ENCODE peak calls at places on chromosomes 13 and 19, in ten cellular contexts. One of them, this sample, is unnamed.

GRCh38 chr19:30479231-30479630 is 107.0 kb downstream of the ZNF536 start:
- DNase-seq in lower leg skin: no peak
- DNase-seq in prostate gland: no peak
- DNase-seq in H54: no peak
- DNase-seq in Peyer's patch: no peak
- DNase-seq in K562: no peak
- DNase-seq in thyroid gland: no peak
- DNase-seq in IMR-90: no peak
- DNase-seq in right lobe of liver: no peak
- DNase-seq in NB4: no peak
- DNase-seq in this sample: no peak

GRCh38 chr19:843180-843835 is 2.5 kb downstream of the PRTN3 start:
- DNase-seq in thyroid gland: no peak
- DNase-seq in prostate gland: no peak
- DNase-seq in right lobe of liver: no peak
- DNase-seq in Peyer's patch: peak; percentile 50
- DNase-seq in lower leg skin: no peak
- DNase-seq in K562: peak; percentile 52
- DNase-seq in H54: no peak
- DNase-seq in NB4: peak; percentile 66
- DNase-seq in IMR-90: no peak
- DNase-seq in this sample: no peak

GRCh38 chr19:43412441-43412840 is 2.2 kb upstream of the TEX101 start:
- DNase-seq in H54: no peak
- DNase-seq in prostate gland: no peak
- DNase-seq in Peyer's patch: no peak
- DNase-seq in thyroid gland: no peak
- DNase-seq in right lobe of liver: no peak
- DNase-seq in lower leg skin: no peak
- DNase-seq in NB4: no peak
- DNase-seq in IMR-90: no peak
- DNase-seq in K562: no peak
- DNase-seq in this sample: no peak

GRCh38 chr19:31349160-31349881 is at the start of gene TSHZ3:
- DNase-seq in K562: peak; percentile 49
- DNase-seq in prostate gland: peak; percentile 72
- DNase-seq in Peyer's patch: peak; percentile 64
- DNase-seq in thyroid gland: peak; percentile 85
- DNase-seq in lower leg skin: peak; percentile 56
- DNase-seq in IMR-90: peak; percentile 87
- DNase-seq in H54: peak; percentile 80
- DNase-seq in right lobe of liver: peak; percentile 69
- DNase-seq in NB4: peak; percentile 43
- DNase-seq in this sample: no peak

GRCh38 chr13:94249512-94249911 is 230.0 kb downstream of the DCT start:
- DNase-seq in Peyer's patch: no peak
- DNase-seq in prostate gland: no peak
- DNase-seq in NB4: no peak
- DNase-seq in lower leg skin: no peak
- DNase-seq in K562: no peak
- DNase-seq in right lobe of liver: no peak
- DNase-seq in IMR-90: peak; percentile 88
- DNase-seq in thyroid gland: no peak
- DNase-seq in H54: peak; percentile 33
- DNase-seq in this sample: no peak

GRCh38 chr19:51735759-51736449 is 12.1 kb upstream of the HAS1 start:
- DNase-seq in NB4: peak; percentile 96
- DNase-seq in right lobe of liver: peak; percentile 64
- DNase-seq in Peyer's patch: no peak
- DNase-seq in lower leg skin: peak; percentile 42
- DNase-seq in IMR-90: peak; percentile 3
- DNase-seq in thyroid gland: no peak
- DNase-seq in prostate gland: no peak
- DNase-seq in K562: no peak
- DNase-seq in H54: peak; percentile 61
- DNase-seq in this sample: no peak

GRCh38 chr19:33417751-33418150 is 44.2 kb downstream of the CEBPG start:
- DNase-seq in lower leg skin: no peak
- DNase-seq in H54: no peak
- DNase-seq in prostate gland: no peak
- DNase-seq in NB4: no peak
- DNase-seq in right lobe of liver: no peak
- DNase-seq in thyroid gland: no peak
- DNase-seq in IMR-90: no peak
- DNase-seq in K562: no peak
- DNase-seq in Peyer's patch: no peak
- DNase-seq in this sample: no peak

GRCh38 chr13:98480915-98481510 is 95.9 kb downstream of the STK24 start:
- DNase-seq in IMR-90: peak; percentile 69
- DNase-seq in lower leg skin: no peak
- DNase-seq in K562: peak; percentile 73
- DNase-seq in thyroid gland: no peak
- DNase-seq in NB4: no peak
- DNase-seq in H54: no peak
- DNase-seq in right lobe of liver: no peak
- DNase-seq in Peyer's patch: no peak
- DNase-seq in prostate gland: no peak
- DNase-seq in this sample: peak; percentile 69

GRCh38 chr19:39430675-39431593 is 4.8 kb downstream of the RPS16 start:
- DNase-seq in NB4: peak; percentile 85
- DNase-seq in right lobe of liver: no peak
- DNase-seq in lower leg skin: no peak
- DNase-seq in IMR-90: peak; percentile 100
- DNase-seq in K562: peak; percentile 48
- DNase-seq in thyroid gland: peak; percentile 49
- DNase-seq in Peyer's patch: no peak
- DNase-seq in prostate gland: no peak
- DNase-seq in H54: peak; percentile 85
- DNase-seq in this sample: no peak
- TF ChIP-seq POLR2A in NB4: no peak
- TF ChIP-seq POLR2A in right lobe of liver: no peak
- TF ChIP-seq POLR2A in lower leg skin: no peak
- TF ChIP-seq POLR2A in IMR-90: peak; percentile 50
- TF ChIP-seq POLR2A in K562: peak; percentile 52
- TF ChIP-seq POLR2A in thyroid gland: peak; percentile 23
- TF ChIP-seq POLR2A in Peyer's patch: no peak
- TF ChIP-seq POLR2A in prostate gland: no peak
- TF ChIP-seq POLR2A in H54: peak; percentile 37
- TF ChIP-seq POLR2A in this sample: peak; percentile 38

GRCh38 chr19:44755219-44755618 is 6.7 kb downstream of the BCL3 start:
- DNase-seq in H54: no peak
- DNase-seq in lower leg skin: no peak
- DNase-seq in NB4: no peak
- DNase-seq in thyroid gland: no peak
- DNase-seq in K562: no peak
- DNase-seq in IMR-90: no peak
- DNase-seq in right lobe of liver: no peak
- DNase-seq in Peyer's patch: no peak
- DNase-seq in prostate gland: no peak
- DNase-seq in this sample: no peak

GRCh38 chr19:44753619-44753931 is 5.1 kb downstream of the BCL3 start:
- DNase-seq in NB4: no peak
- DNase-seq in prostate gland: no peak
- DNase-seq in Peyer's patch: no peak
- DNase-seq in H54: no peak
- DNase-seq in K562: no peak
- DNase-seq in lower leg skin: no peak
- DNase-seq in right lobe of liver: no peak
- DNase-seq in IMR-90: no peak
- DNase-seq in thyroid gland: no peak
- DNase-seq in this sample: no peak

GRCh38 chr19:44752816-44753618 is 4.5 kb downstream of the BCL3 start:
- DNase-seq in K562: peak; percentile 86
- DNase-seq in NB4: peak; percentile 96
- DNase-seq in IMR-90: peak; percentile 99
- DNase-seq in Peyer's patch: peak; percentile 90
- DNase-seq in prostate gland: peak; percentile 89
- DNase-seq in right lobe of liver: peak; percentile 96
- DNase-seq in lower leg skin: peak; percentile 84
- DNase-seq in thyroid gland: peak; percentile 86
- DNase-seq in H54: peak; percentile 96
- DNase-seq in this sample: peak; percentile 54

GRCh38 chr19:44754743-44755066 is 6.2 kb downstream of the BCL3 start:
- DNase-seq in H54: no peak
- DNase-seq in right lobe of liver: no peak
- DNase-seq in lower leg skin: no peak
- DNase-seq in thyroid gland: peak; percentile 45
- DNase-seq in prostate gland: no peak
- DNase-seq in IMR-90: no peak
- DNase-seq in K562: no peak
- DNase-seq in NB4: no peak
- DNase-seq in Peyer's patch: no peak
- DNase-seq in this sample: no peak

DNA sequence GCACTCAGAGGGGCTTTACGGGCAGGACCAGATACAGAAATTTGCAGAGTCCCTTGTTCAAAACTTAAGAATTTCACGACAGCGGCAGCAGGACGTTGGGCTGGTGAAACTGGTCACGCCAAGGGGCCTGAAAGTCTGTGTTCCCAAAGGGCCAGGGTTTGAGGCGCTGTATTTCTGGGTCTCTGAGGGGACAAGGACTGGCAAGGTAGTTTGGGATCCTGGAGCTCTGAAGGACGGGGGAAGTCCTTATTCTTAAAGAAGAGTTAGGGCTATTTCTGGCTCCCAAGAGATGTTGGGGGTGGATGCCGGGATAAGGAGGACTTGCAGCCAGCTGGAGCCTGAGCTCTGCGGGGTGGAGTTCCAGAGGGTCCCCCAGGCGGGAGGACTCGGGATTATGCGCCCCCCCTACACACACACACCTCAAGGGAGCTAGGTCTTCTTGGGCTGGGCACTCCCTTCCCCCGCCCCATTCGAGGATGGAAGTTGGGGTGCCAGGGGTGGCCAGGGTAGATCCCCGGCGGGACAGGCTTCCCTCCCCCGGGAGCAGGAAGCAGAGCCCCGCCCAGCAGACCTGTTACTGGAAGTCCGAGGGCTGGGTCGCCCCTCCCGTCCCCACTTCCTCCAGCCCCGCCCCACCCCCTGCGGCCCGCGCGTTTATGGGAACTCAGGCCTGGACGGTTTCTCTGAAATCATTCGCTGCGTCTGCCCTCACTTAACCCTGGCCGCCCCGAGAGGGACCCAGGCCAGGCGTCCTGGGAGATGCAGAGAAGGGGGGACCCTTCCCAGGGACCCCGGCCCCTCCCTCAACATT is 5.6 kb downstream of the BCL3 start:
- DNase-seq in NB4: peak; percentile 79
- DNase-seq in H54: peak; percentile 98
- DNase-seq in right lobe of liver: peak; percentile 96
- DNase-seq in Peyer's patch: peak; percentile 96
- DNase-seq in IMR-90: peak; percentile 77
- DNase-seq in K562: peak; percentile 94
- DNase-seq in prostate gland: peak; percentile 95
- DNase-seq in lower leg skin: peak; percentile 88
- DNase-seq in thyroid gland: peak; percentile 95
- DNase-seq in this sample: peak; percentile 51
- TF ChIP-seq POLR2A in NB4: no peak
- TF ChIP-seq POLR2A in H54: no peak
- TF ChIP-seq POLR2A in right lobe of liver: peak; percentile 79
- TF ChIP-seq POLR2A in Peyer's patch: peak; percentile 21
- TF ChIP-seq POLR2A in IMR-90: no peak
- TF ChIP-seq POLR2A in K562: peak; percentile 63
- TF ChIP-seq POLR2A in prostate gland: no peak
- TF ChIP-seq POLR2A in lower leg skin: no peak
- TF ChIP-seq POLR2A in thyroid gland: peak; percentile 56
- TF ChIP-seq POLR2A in this sample: no peak

GRCh38 chr19:5719274-5719960 is 529 bp downstream of the LONP1 start:
- DNase-seq in right lobe of liver: peak; percentile 57
- DNase-seq in lower leg skin: peak; percentile 34
- DNase-seq in Peyer's patch: no peak
- DNase-seq in prostate gland: no peak
- DNase-seq in IMR-90: peak; percentile 13
- DNase-seq in H54: no peak
- DNase-seq in K562: peak; percentile 13
- DNase-seq in NB4: peak; percentile 38
- DNase-seq in thyroid gland: peak; percentile 21
- DNase-seq in this sample: peak; percentile 68

GRCh38 chr19:5719961-5720790 is at the start of the genes CATSPERD and LONP1:
- DNase-seq in NB4: peak; percentile 96
- DNase-seq in H54: peak; percentile 98
- DNase-seq in lower leg skin: peak; percentile 97
- DNase-seq in thyroid gland: peak; percentile 99
- DNase-seq in K562: peak; percentile 99
- DNase-seq in right lobe of liver: peak; percentile 99
- DNase-seq in Peyer's patch: peak; percentile 99
- DNase-seq in IMR-90: peak; percentile 99
- DNase-seq in prostate gland: peak; percentile 98
- DNase-seq in this sample: peak; percentile 99

GRCh38 chr19:5718032-5718578 is 1.8 kb downstream of the LONP1 start:
- DNase-seq in lower leg skin: no peak
- DNase-seq in NB4: peak; percentile 20
- DNase-seq in K562: no peak
- DNase-seq in IMR-90: peak; percentile 72
- DNase-seq in thyroid gland: no peak
- DNase-seq in H54: no peak
- DNase-seq in prostate gland: no peak
- DNase-seq in Peyer's patch: no peak
- DNase-seq in right lobe of liver: no peak
- DNase-seq in this sample: peak; percentile 78

GRCh38 chr19:5717215-5717614 is 2.7 kb downstream of the LONP1 start:
- DNase-seq in IMR-90: no peak
- DNase-seq in prostate gland: no peak
- DNase-seq in K562: no peak
- DNase-seq in Peyer's patch: no peak
- DNase-seq in right lobe of liver: no peak
- DNase-seq in NB4: no peak
- DNase-seq in H54: no peak
- DNase-seq in lower leg skin: no peak
- DNase-seq in thyroid gland: no peak
- DNase-seq in this sample: no peak

DNA sequence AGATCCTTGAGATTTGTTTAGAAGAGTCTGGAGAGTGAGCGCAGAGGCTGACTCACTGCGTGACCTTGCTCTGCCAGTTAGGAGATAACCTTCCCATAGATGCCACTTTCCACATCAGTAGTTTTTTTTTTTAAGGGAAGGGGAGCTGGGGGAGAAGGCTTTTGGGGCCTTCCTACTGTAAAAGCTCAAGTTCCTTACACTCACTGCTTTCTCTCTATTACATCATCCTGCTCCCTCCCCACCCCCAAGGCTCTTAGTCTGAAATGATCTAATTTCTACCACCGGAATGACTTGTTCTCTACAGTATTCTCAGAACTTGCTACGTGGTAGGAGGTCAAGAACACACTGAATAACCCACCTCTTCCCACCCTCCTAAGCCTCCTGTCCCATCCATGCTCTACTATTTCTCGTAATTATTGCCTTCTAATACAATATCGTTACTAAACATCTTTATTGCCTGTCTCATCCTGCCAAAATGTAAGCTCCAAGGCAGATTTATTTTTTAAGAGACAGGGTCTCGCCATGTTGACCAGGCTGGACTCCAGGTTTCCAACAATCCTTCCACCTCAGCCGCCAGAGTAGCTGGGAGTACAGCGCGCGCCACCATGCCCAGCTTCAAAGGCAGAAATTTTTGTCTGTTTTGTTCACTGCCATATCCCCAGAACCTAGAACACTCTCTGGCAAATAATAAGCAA is 1.2 kb downstream of the LONP1 start:
- DNase-seq in right lobe of liver: no peak
- DNase-seq in IMR-90: peak; percentile 91
- DNase-seq in lower leg skin: no peak
- DNase-seq in K562: peak; percentile 41
- DNase-seq in NB4: peak; percentile 77
- DNase-seq in Peyer's patch: no peak
- DNase-seq in H54: no peak
- DNase-seq in thyroid gland: no peak
- DNase-seq in prostate gland: no peak
- DNase-seq in this sample: peak; percentile 91
- TF ChIP-seq POLR2A in right lobe of liver: peak; percentile 31
- TF ChIP-seq POLR2A in IMR-90: peak; percentile 96
- TF ChIP-seq POLR2A in lower leg skin: no peak
- TF ChIP-seq POLR2A in K562: peak; percentile 89
- TF ChIP-seq POLR2A in NB4: peak; percentile 36
- TF ChIP-seq POLR2A in Peyer's patch: no peak
- TF ChIP-seq POLR2A in H54: no peak
- TF ChIP-seq POLR2A in thyroid gland: no peak
- TF ChIP-seq POLR2A in prostate gland: no peak
- TF ChIP-seq POLR2A in this sample: peak; percentile 92

GRCh38 chr19:48967346-48968178 is 2.5 kb downstream of the FTL start:
- DNase-seq in right lobe of liver: peak; percentile 76
- DNase-seq in H54: no peak
- DNase-seq in NB4: peak; percentile 55
- DNase-seq in prostate gland: no peak
- DNase-seq in lower leg skin: no peak
- DNase-seq in IMR-90: peak; percentile 67
- DNase-seq in thyroid gland: peak; percentile 57
- DNase-seq in Peyer's patch: no peak
- DNase-seq in K562: no peak
- DNase-seq in this sample: no peak
- TF ChIP-seq POLR2A in right lobe of liver: peak; percentile 31
- TF ChIP-seq POLR2A in H54: no peak
- TF ChIP-seq POLR2A in NB4: peak; percentile 2
- TF ChIP-seq POLR2A in prostate gland: no peak
- TF ChIP-seq POLR2A in lower leg skin: no peak
- TF ChIP-seq POLR2A in IMR-90: no peak
- TF ChIP-seq POLR2A in thyroid gland: no peak
- TF ChIP-seq POLR2A in Peyer's patch: no peak
- TF ChIP-seq POLR2A in K562: peak; percentile 94
- TF ChIP-seq POLR2A in this sample: peak; percentile 79